ENCODE peak calls at places on chromosome 15, in five cellular contexts. One of them, this sample, is unnamed.
A peak's percentile ranks its signal among the peaks of the same experiment; 100 is the strongest.

GRCh38 chr15:39499151-39499550 is 81.7 kb upstream of the THBS1 start:
- DNase-seq in HepG2: no peak
- DNase-seq in H1: no peak
- DNase-seq in NT2/D1: no peak
- DNase-seq in GM12878: no peak
- DNase-seq in this sample: no peak

GRCh38 chr15:20348900-20349773 is 192.5 kb downstream of the GOLGA6L6 start:
- DNase-seq in GM12878: no peak
- DNase-seq in HepG2: no peak
- DNase-seq in H1: no peak
- DNase-seq in NT2/D1: no peak
- DNase-seq in this sample: no peak

GRCh38 chr15:86915811-86916331 is 836.2 kb downstream of the AGBL1 start:
- DNase-seq in HepG2: peak; percentile 31
- DNase-seq in GM12878: no peak
- DNase-seq in NT2/D1: peak; percentile 46
- DNase-seq in H1: no peak
- DNase-seq in this sample: peak; percentile 46

GRCh38 chr15:59380902-59381610 is 8.4 kb upstream of the MYO1E start:
- DNase-seq in GM12878: no peak
- DNase-seq in NT2/D1: no peak
- DNase-seq in H1: no peak
- DNase-seq in HepG2: no peak
- DNase-seq in this sample: no peak

GRCh38 chr15:64133619-64134018 is 17.9 kb upstream of the SNX22 start:
- DNase-seq in GM12878: no peak
- DNase-seq in HepG2: no peak
- DNase-seq in NT2/D1: no peak
- DNase-seq in H1: no peak
- DNase-seq in this sample: no peak

GRCh38 chr15:68592054-68592453 is 13.3 kb downstream of the CORO2B start:
- DNase-seq in GM12878: no peak
- DNase-seq in H1: no peak
- DNase-seq in HepG2: no peak
- DNase-seq in NT2/D1: no peak
- DNase-seq in this sample: no peak

GRCh38 chr15:88878720-88879184 is 16.6 kb downstream of the HAPLN3 start:
- DNase-seq in NT2/D1: peak; percentile 49
- DNase-seq in GM12878: no peak
- DNase-seq in HepG2: peak; percentile 37
- DNase-seq in H1: peak; percentile 89
- DNase-seq in this sample: peak; percentile 85

GRCh38 chr15:41022487-41023090 is 69.3 kb downstream of the CHAC1 start:
- DNase-seq in HepG2: peak; percentile 28
- DNase-seq in GM12878: peak; percentile 21
- DNase-seq in H1: peak; percentile 58
- DNase-seq in NT2/D1: peak; percentile 18
- DNase-seq in this sample: peak; percentile 45

GRCh38 chr15:71753346-71753745 is 57.0 kb upstream of the NR2E3 start:
- DNase-seq in HepG2: no peak
- DNase-seq in NT2/D1: no peak
- DNase-seq in GM12878: no peak
- DNase-seq in H1: no peak
- DNase-seq in this sample: no peak

GRCh38 chr15:25501828-25502446 is 63.1 kb upstream of the UBE3A start:
- DNase-seq in GM12878: no peak
- DNase-seq in H1: no peak
- DNase-seq in HepG2: peak; percentile 42
- DNase-seq in NT2/D1: peak; percentile 55
- DNase-seq in this sample: no peak

GRCh38 chr15:64635486-64635815 is 139.9 kb downstream of the RBPMS2 start:
- DNase-seq in H1: no peak
- DNase-seq in HepG2: peak; percentile 42
- DNase-seq in GM12878: peak; percentile 73
- DNase-seq in NT2/D1: no peak
- DNase-seq in this sample: no peak

GRCh38 chr15:25508369-25509002 is 69.7 kb upstream of the UBE3A start:
- DNase-seq in GM12878: no peak
- DNase-seq in HepG2: peak; percentile 7
- DNase-seq in NT2/D1: no peak
- DNase-seq in H1: no peak
- DNase-seq in this sample: peak; percentile 8

GRCh38 chr15:61228025-61228901 is 839 bp downstream of the RORA start:
- DNase-seq in H1: peak; percentile 69
- DNase-seq in GM12878: no peak
- DNase-seq in NT2/D1: no peak
- DNase-seq in HepG2: no peak
- DNase-seq in this sample: no peak

GRCh38 chr15:64901141-64901540 is 10.6 kb upstream of the ANKDD1A start:
- DNase-seq in GM12878: no peak
- DNase-seq in NT2/D1: no peak
- DNase-seq in H1: no peak
- DNase-seq in HepG2: no peak
- DNase-seq in this sample: no peak

GRCh38 chr15:35743320-35743719 is 197.4 kb upstream of the DPH6 start:
- DNase-seq in NT2/D1: no peak
- DNase-seq in H1: no peak
- DNase-seq in HepG2: no peak
- DNase-seq in GM12878: no peak
- DNase-seq in this sample: no peak

GRCh38 chr15:68609618-68610017 is 30.8 kb downstream of the CORO2B start:
- DNase-seq in NT2/D1: no peak
- DNase-seq in HepG2: no peak
- DNase-seq in GM12878: no peak
- DNase-seq in H1: no peak
- DNase-seq in this sample: no peak

GRCh38 chr15:80431635-80432034 is 27.5 kb downstream of the ARNT2 start:
- DNase-seq in NT2/D1: no peak
- DNase-seq in GM12878: no peak
- DNase-seq in HepG2: no peak
- DNase-seq in H1: no peak
- DNase-seq in this sample: no peak

GRCh38 chr15:60869851-60870250 is 359.3 kb downstream of the RORA start:
- DNase-seq in HepG2: no peak
- DNase-seq in H1: no peak
- DNase-seq in NT2/D1: no peak
- DNase-seq in GM12878: no peak
- DNase-seq in this sample: no peak

GRCh38 chr15:70186152-70186551 is 88.4 kb upstream of the TLE3 start:
- DNase-seq in H1: no peak
- DNase-seq in NT2/D1: no peak
- DNase-seq in HepG2: no peak
- DNase-seq in GM12878: no peak
- DNase-seq in this sample: no peak

GRCh38 chr15:98083203-98083910 is 122.9 kb downstream of the ARRDC4 start:
- DNase-seq in HepG2: no peak
- DNase-seq in NT2/D1: no peak
- DNase-seq in GM12878: no peak
- DNase-seq in H1: no peak
- DNase-seq in this sample: peak; percentile 34

GRCh38 chr15:48796521-48796920 is 14.3 kb downstream of the CEP152 start:
- DNase-seq in NT2/D1: no peak
- DNase-seq in HepG2: no peak
- DNase-seq in H1: no peak
- DNase-seq in GM12878: no peak
- DNase-seq in this sample: no peak

GRCh38 chr15:92328207-92328606 is 65.5 kb upstream of the ST8SIA2 start:
- DNase-seq in HepG2: no peak
- DNase-seq in H1: no peak
- DNase-seq in NT2/D1: no peak
- DNase-seq in GM12878: no peak
- DNase-seq in this sample: no peak

GRCh38 chr15:65829150-65829764 is 37.2 kb upstream of the DENND4A start:
- DNase-seq in HepG2: peak; percentile 33
- DNase-seq in GM12878: no peak
- DNase-seq in NT2/D1: no peak
- DNase-seq in H1: no peak
- DNase-seq in this sample: peak; percentile 26

GRCh38 chr15:27601239-27601942 is 497.7 kb downstream of the OCA2 start:
- DNase-seq in HepG2: no peak
- DNase-seq in GM12878: no peak
- DNase-seq in NT2/D1: peak; percentile 2
- DNase-seq in H1: no peak
- DNase-seq in this sample: no peak

GRCh38 chr15:80800067-80800466 is 20.9 kb downstream of the CEMIP start:
- DNase-seq in H1: no peak
- DNase-seq in HepG2: no peak
- DNase-seq in GM12878: no peak
- DNase-seq in NT2/D1: no peak
- DNase-seq in this sample: no peak

DNA sequence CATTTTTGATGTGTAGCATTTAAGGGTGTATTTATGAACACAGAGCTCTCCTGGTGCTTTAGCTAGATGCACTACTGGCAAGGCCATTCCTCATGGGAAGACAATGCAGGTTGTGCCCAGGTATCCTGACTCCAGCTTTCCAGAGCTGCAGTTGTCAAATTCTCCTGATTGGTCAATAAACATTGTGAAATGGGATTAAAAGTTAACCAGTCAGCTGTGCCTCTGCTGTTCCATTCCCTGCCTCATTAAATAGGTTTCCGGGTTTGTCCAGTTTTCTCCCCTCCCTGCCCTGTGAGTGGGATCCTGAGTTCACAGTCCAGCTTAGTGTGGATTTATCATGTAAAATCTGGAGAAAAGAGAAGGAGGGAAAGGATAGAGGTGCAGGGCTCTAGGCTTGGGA is 207.3 kb downstream of the SQOR start:
- DNase-seq in HepG2: peak; percentile 23
- DNase-seq in NT2/D1: no peak
- DNase-seq in H1: no peak
- DNase-seq in GM12878: no peak
- DNase-seq in this sample: no peak
- TF ChIP-seq SUZ12 in HepG2: no peak
- TF ChIP-seq SUZ12 in NT2/D1: no peak
- TF ChIP-seq SUZ12 in H1: no peak
- TF ChIP-seq SUZ12 in GM12878: no peak
- TF ChIP-seq SUZ12 in this sample: no peak

DNA sequence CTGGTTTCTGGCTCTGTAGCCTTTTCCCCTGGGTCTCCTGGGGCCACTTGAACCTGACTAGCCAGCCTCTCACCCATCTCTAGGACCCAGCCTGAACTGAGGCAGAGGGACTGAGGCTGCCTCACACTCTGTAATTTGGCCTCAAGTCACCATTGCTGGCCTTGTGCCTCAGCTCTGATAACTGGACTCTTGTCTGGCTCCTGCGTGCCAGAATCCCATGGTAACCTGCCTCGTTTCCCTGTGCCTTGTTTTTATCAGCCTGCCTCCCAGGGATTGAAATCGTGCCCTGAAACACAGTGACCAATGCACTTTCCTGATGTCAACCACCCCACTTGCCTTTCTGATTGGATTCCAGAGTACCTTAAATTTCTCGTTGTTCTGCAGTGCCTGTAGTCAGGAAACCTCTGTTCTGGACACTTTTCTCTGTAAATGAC is 27.9 kb downstream of the CRTC3 start:
- DNase-seq in H1: no peak
- DNase-seq in GM12878: no peak
- DNase-seq in NT2/D1: no peak
- DNase-seq in HepG2: no peak
- DNase-seq in this sample: no peak
- TF ChIP-seq SUZ12 in H1: no peak
- TF ChIP-seq SUZ12 in GM12878: no peak
- TF ChIP-seq SUZ12 in NT2/D1: no peak
- TF ChIP-seq SUZ12 in HepG2: no peak
- TF ChIP-seq SUZ12 in this sample: no peak

DNA sequence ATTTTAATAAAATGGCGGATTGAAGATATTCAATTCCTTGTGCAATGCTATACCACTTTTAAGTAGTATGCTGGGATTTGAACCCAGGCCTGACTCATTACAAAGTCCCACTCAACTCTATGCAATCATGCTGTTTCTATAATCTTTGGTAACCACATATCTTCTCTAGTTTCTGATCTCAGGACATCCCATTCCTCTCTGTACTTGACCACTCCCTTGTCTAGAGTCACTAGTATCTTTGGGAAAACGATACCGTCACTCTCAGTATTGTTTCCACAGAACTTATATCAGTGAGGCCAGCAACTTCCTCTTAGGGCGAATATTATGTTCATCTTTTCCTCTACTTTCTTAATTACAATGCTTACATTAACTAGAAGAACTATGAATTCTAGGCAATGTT is 137.3 kb upstream of the TSPAN3 start:
- DNase-seq in H1: no peak
- DNase-seq in GM12878: no peak
- DNase-seq in HepG2: no peak
- DNase-seq in NT2/D1: no peak
- DNase-seq in this sample: no peak
- TF ChIP-seq SUZ12 in H1: no peak
- TF ChIP-seq SUZ12 in GM12878: no peak
- TF ChIP-seq SUZ12 in HepG2: no peak
- TF ChIP-seq SUZ12 in NT2/D1: no peak
- TF ChIP-seq SUZ12 in this sample: no peak

GRCh38 chr15:73799466-73799865 is 46.3 kb upstream of the INSYN1 start:
- DNase-seq in NT2/D1: no peak
- DNase-seq in H1: no peak
- DNase-seq in HepG2: no peak
- DNase-seq in GM12878: no peak
- DNase-seq in this sample: no peak

GRCh38 chr15:73802336-73803105 is 49.4 kb upstream of the INSYN1 start:
- DNase-seq in NT2/D1: no peak
- DNase-seq in GM12878: no peak
- DNase-seq in H1: no peak
- DNase-seq in HepG2: no peak
- DNase-seq in this sample: no peak

GRCh38 chr15:73797366-73798158 is 44.4 kb upstream of the INSYN1 start:
- DNase-seq in HepG2: no peak
- DNase-seq in H1: no peak
- DNase-seq in GM12878: no peak
- DNase-seq in NT2/D1: no peak
- DNase-seq in this sample: no peak

GRCh38 chr15:73803806-73804205 is 50.7 kb upstream of the INSYN1 start:
- DNase-seq in H1: no peak
- DNase-seq in GM12878: no peak
- DNase-seq in NT2/D1: no peak
- DNase-seq in HepG2: no peak
- DNase-seq in this sample: no peak

DNA sequence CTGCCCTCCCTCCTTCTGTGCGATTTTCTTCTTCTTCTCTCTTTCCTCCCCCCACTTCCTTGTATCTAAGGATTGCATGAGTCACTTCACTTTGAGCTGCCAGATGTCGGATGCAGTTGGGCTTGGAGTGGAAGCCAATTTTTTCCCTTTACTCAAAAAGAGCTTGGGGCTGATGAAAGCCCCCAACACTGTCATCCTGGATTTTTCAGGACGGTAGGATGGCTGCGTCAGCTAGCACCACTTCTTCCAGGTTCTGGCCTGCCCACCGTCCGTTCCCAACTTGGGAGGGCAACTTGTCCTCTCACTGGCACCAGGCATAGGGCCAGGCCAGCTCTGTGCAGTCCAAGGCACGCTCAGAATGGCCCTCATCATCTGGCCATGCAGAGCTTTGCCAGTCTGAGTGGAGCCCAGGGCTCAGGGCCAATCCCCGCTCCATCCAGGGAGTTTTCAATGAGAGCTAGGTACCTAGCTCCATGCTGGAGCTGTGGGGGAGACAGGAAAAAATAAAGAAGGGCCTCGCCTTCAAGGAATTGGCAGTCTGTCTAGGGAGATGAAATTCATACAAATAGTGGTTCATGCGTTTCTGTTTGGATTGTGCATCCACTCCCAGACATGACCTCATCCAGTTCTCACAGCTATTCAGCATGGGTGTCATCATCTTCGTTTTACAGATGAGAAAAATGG is 47.7 kb upstream of the INSYN1 start:
- DNase-seq in GM12878: no peak
- DNase-seq in H1: no peak
- DNase-seq in HepG2: no peak
- DNase-seq in NT2/D1: no peak
- DNase-seq in this sample: no peak
- TF ChIP-seq SUZ12 in GM12878: no peak
- TF ChIP-seq SUZ12 in H1: no peak
- TF ChIP-seq SUZ12 in HepG2: no peak
- TF ChIP-seq SUZ12 in NT2/D1: no peak
- TF ChIP-seq SUZ12 in this sample: no peak